ENCODE peak calls at places on chromosomes 16 and 17, in ten cellular contexts. W is upper lobe of right lung, E is psoas muscle, A is lower leg skin, C is foreskin fibroblast, T is fibroblast of mammary gland, J is heart right ventricle, X is fibroblast of pulmonary artery, K is heart left ventricle, L is astrocyte of the spinal cord. Y is an unnamed sample.

GRCh38 chr16:25834101-25834500 is 142.3 kb downstream of the HS3ST4 start:
- DNase-seq in J (no peak), A (no peak), C (no peak), W (no peak), E (no peak), K (no peak), L (no peak), T (no peak), X (no peak), Y (no peak)

GRCh38 chr16:88442811-88443576 is 10.1 kb upstream of the ZFPM1 start:
- DNase-seq in E (peak; percentile 77), X (peak; percentile 66), L (peak; percentile 55), W (peak; percentile 89), J (peak; percentile 80), C (peak; percentile 84), A (no peak), T (peak; percentile 60), K (peak; percentile 77), Y (peak; percentile 60)

GRCh38 chr17:66964930-66965800 is 658 bp downstream of the CACNG4 start:
- DNase-seq in C (peak; percentile 38), W (no peak), E (no peak), L (no peak), A (no peak), X (no peak), J (no peak), T (no peak), K (no peak), Y (no peak)

GRCh38 chr17:55265434-55266021 is 768 bp downstream of the HLF start:
- DNase-seq in L (no peak), A (no peak), C (peak; percentile 22), E (peak; percentile 27), W (peak; percentile 72), J (peak; percentile 34), T (no peak), K (peak; percentile 48), X (no peak), Y (no peak)

GRCh38 chr17:40648326-40648968 is 829 bp upstream of the SMARCE1 start:
- DNase-seq in X (no peak), E (no peak), L (no peak), K (no peak), T (peak; percentile 46), J (peak; percentile 38), C (peak; percentile 47), W (no peak), A (no peak), Y (no peak)

GRCh38 chr16:68423771-68424170 is 24.5 kb downstream of the SMPD3 start:
- DNase-seq in L (no peak), K (no peak), C (no peak), T (no peak), W (no peak), J (no peak), X (no peak), E (no peak), A (no peak), Y (no peak)

GRCh38 chr16:4892356-4893102 is 44.4 kb downstream of the PPL start:
- DNase-seq in W (no peak), A (no peak), T (peak; percentile 26), K (peak; percentile 74), E (no peak), C (peak; percentile 88), J (peak; percentile 42), L (peak; percentile 11), X (peak; percentile 47), Y (peak; percentile 79)

GRCh38 chr17:60832206-60832605 is 154.6 kb downstream of the BCAS3 start:
- DNase-seq in A (no peak), J (no peak), L (peak; percentile 7), K (no peak), W (no peak), X (no peak), T (peak; percentile 9), E (no peak), C (no peak), Y (no peak)

GRCh38 chr16:35752773-35753558 is 2293.6 kb downstream of the TP53TG3F start:
- DNase-seq in T (no peak), C (no peak), W (no peak), E (no peak), X (no peak), J (no peak), K (no peak), L (no peak), A (no peak), Y (no peak)

GRCh38 chr17:70791748-70792443 is 622.6 kb downstream of the KCNJ2 start:
- DNase-seq in X (no peak), J (no peak), C (no peak), K (no peak), W (no peak), E (no peak), A (no peak), L (no peak), T (no peak), Y (no peak)

GRCh38 chr17:62653831-62654829 is 26.7 kb downstream of the MRC2 start:
- DNase-seq in K (peak; percentile 92), T (peak; percentile 89), X (peak; percentile 58), J (peak; percentile 87), E (peak; percentile 81), L (peak; percentile 48), W (peak; percentile 77), A (no peak), C (peak; percentile 95), Y (peak; percentile 93)

GRCh38 chr16:55701442-55702319 is 45.9 kb downstream of the SLC6A2 start:
- DNase-seq in E (peak; percentile 58), X (peak; percentile 59), A (no peak), K (peak; percentile 66), C (peak; percentile 63), L (peak; percentile 27), W (peak; percentile 82), J (peak; percentile 61), T (peak; percentile 35), Y (peak; percentile 29)

GRCh38 chr16:57592591-57593003 is 35.8 kb upstream of the ADGRG1 start:
- DNase-seq in C (no peak), T (no peak), A (no peak), K (no peak), X (no peak), W (no peak), E (no peak), J (no peak), L (no peak), Y (no peak)
- H3K4me3 ChIP-seq in C (no peak overlapping the region), T (no peak overlapping the region), A (no peak overlapping the region), K (no peak overlapping the region), X (no peak overlapping the region), W (no peak overlapping the region), E (no peak overlapping the region), J (no peak overlapping the region), L (no peak overlapping the region), Y (no peak overlapping the region)

DNA sequence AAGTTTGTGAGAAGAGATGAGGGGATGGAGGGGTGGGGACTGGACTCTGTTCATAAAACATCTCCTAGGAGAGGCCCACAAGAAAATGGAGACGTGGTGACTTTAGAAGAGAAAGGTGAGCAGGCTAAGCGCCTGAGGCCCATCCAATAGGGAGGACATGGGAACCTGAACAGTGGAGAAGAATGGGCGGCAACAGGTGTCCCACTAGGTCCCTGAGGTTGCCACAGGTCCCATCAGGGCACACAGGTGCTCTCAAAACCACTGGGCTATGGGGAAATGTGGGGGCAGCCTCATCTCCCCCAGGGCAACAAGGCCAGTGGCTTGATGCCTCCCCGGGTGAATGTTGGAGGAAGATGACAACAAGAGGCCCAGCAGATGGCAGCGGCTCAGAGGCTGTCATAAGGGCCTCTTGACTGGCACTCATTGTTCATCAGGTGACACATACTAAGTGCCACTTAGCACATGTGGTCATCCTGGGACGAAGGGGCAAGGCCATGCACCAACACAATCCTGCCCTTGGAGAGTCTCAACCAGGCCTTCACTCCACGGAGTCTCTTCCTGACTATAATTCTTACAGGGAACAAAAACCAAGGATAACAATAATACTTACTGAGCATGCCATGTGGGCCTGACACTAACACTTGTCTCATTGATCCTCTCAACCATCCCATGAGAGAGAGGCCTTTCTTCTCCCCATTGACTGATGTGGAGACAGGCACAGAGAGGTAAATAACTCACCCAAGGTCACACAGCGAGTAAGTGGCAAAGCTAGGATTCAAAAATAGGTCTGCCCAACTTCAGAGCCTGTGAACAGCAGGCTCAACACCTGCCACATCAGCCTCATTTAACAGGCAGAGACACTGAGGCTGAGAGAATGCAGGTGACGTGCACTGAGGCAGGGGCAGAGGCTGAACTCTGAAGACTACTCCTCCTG is 38.0 kb downstream of the CUEDC1 start:
- DNase-seq in A (no peak), L (no peak), X (no peak), W (no peak), K (peak; percentile 81), E (no peak), C (no peak), T (no peak), J (peak; percentile 51), Y (no peak)
- TF ChIP-seq CTCF in A (no peak), L (no peak), X (no peak), W (no peak), K (no peak), E (no peak), C (no peak), T (no peak), J (no peak), Y (no peak)

GRCh38 chr16:11139624-11140375 is 116.2 kb downstream of the SOCS1 start:
- DNase-seq in C (no peak), L (peak; percentile 18), X (no peak), K (no peak), W (no peak), A (no peak), J (no peak), E (no peak), T (no peak), Y (no peak)
- H3K4me3 ChIP-seq in C (no peak overlapping the region), L (no peak overlapping the region), X (no peak overlapping the region), K (no peak overlapping the region), W (no peak overlapping the region), A (no peak overlapping the region), J (no peak overlapping the region), E (no peak overlapping the region), T (no peak overlapping the region), Y (no peak overlapping the region)

GRCh38 chr17:75589017-75589918 is 1.7 kb downstream of the MYO15B start:
- DNase-seq in J (peak; percentile 99), L (peak; percentile 71), E (peak; percentile 97), X (peak; percentile 81), T (peak; percentile 56), A (peak; percentile 94), K (peak; percentile 97), W (peak; percentile 98), C (peak; percentile 94), Y (peak; percentile 88)
- TF ChIP-seq CTCF in J (peak; percentile 52), L (peak; percentile 64), E (peak; percentile 58), X (peak; percentile 6), T (peak; percentile 4), A (no peak), K (peak; percentile 61), W (peak; percentile 49), C (peak; percentile 3), Y (peak; percentile 37)

GRCh38 chr17:32331243-32332040 is 10.5 kb downstream of the C17orf75 start:
- DNase-seq in A (no peak), L (no peak), J (no peak), E (no peak), W (no peak), T (no peak), K (no peak), X (no peak), C (no peak), Y (peak; percentile 84)
- H3K4me3 ChIP-seq in A (no peak overlapping the region), L (no peak overlapping the region), J (no peak overlapping the region), E (no peak overlapping the region), W (no peak overlapping the region), T (no peak overlapping the region), K (no peak overlapping the region), X (no peak overlapping the region), C (no peak overlapping the region), Y (no peak overlapping the region)

GRCh38 chr17:44083250-44083849 is 12.8 kb downstream of the G6PC3 start:
- DNase-seq in X (no peak), E (no peak), C (no peak), T (no peak), W (peak; percentile 60), K (no peak), A (no peak), J (no peak), L (no peak), Y (no peak)
- TF ChIP-seq CTCF in X (peak; percentile 23), E (peak; percentile 39), C (peak; percentile 26), T (peak; percentile 26), W (no peak), K (no peak), A (no peak), J (no peak), L (peak; percentile 37), Y (peak; percentile 30)

GRCh38 chr16:9035986-9036385 is 55.5 kb upstream of the HAPSTR1 start:
- DNase-seq in K (no peak), C (no peak), T (no peak), J (no peak), A (no peak), L (no peak), E (no peak), X (no peak), W (no peak), Y (no peak)
- H3K4me3 ChIP-seq in K (no peak overlapping the region), C (no peak overlapping the region), T (no peak overlapping the region), J (no peak overlapping the region), A (no peak overlapping the region), L (no peak overlapping the region), E (no peak overlapping the region), X (no peak overlapping the region), W (no peak overlapping the region), Y (no peak overlapping the region)